ENCODE peak calls at places on chromosomes 7 and 10, in eight cellular contexts. D, M, L, J, Z, Q, R and H are unnamed samples.

GRCh38 chr10:114869500-114869899 is 47.9 kb downstream of the FHIP2A start:
- DNase-seq in J (no peak), D (no peak), R (no peak), Q (no peak), M (peak; percentile 69), Z (no peak), L (no peak), H (no peak)

GRCh38 chr7:85074992-85075391 is 111.9 kb downstream of the SEMA3D start:
- DNase-seq in R (no peak), J (no peak), L (no peak), D (no peak), Q (no peak), Z (no peak), M (no peak), H (no peak)

GRCh38 chr10:36675458-36675880 is 449.9 kb upstream of the ANKRD30A start:
- DNase-seq in Q (no peak), M (peak; percentile 100), R (no peak), Z (no peak), D (no peak), J (no peak), L (no peak), H (no peak)

GRCh38 chr7:1192171-1192676 is 32.2 kb upstream of the ZFAND2A start:
- DNase-seq in D (no peak), L (no peak), Z (no peak), J (peak; percentile 46), M (peak; percentile 76), R (no peak), Q (peak; percentile 40), H (no peak)

GRCh38 chr7:150390206-150390605 is 11.1 kb downstream of the ZNF775 start:
- DNase-seq in J (no peak), M (peak; percentile 71), R (no peak), D (no peak), Z (no peak), Q (no peak), L (no peak), H (no peak)

GRCh38 chr7:20647051-20647450 is 31.6 kb downstream of the ABCB5 start:
- DNase-seq in Q (no peak), J (no peak), D (no peak), L (no peak), M (no peak), R (no peak), Z (no peak), H (no peak)

GRCh38 chr7:13476881-13477444 is 512.5 kb downstream of the ETV1 start:
- DNase-seq in Z (no peak), J (no peak), R (no peak), D (no peak), Q (no peak), L (no peak), M (peak; percentile 22), H (no peak)

GRCh38 chr10:11440250-11441150 is 170.9 kb downstream of the USP6NL start:
- DNase-seq in Q (no peak), J (no peak), Z (no peak), L (no peak), M (no peak), R (no peak), D (no peak), H (no peak)

GRCh38 chr7:127514499-127514898 is 70.9 kb downstream of the GCC1 start:
- DNase-seq in J (no peak), L (no peak), M (peak; percentile 57), D (no peak), Q (peak; percentile 44), Z (no peak), R (no peak), H (no peak)

GRCh38 chr7:27166475-27167169 is 1.3 kb upstream of the HOXA9 start:
- DNase-seq in Q (no peak), Z (no peak), L (no peak), R (no peak), D (no peak), M (peak; percentile 33), J (no peak), H (no peak)

GRCh38 chr10:31069411-31069810 is 37.7 kb upstream of the ZNF438 start:
- DNase-seq in R (no peak), Q (no peak), J (no peak), Z (no peak), L (no peak), D (no peak), M (no peak), H (no peak)

GRCh38 chr10:122498521-122498920 is 37.2 kb downstream of the HTRA1 start:
- DNase-seq in M (no peak), Z (no peak), Q (no peak), R (no peak), L (no peak), J (no peak), D (no peak), H (no peak)

GRCh38 chr10:1620803-1621202 is 116.5 kb downstream of the ADARB2 start:
- DNase-seq in Z (no peak), J (no peak), D (no peak), M (no peak), Q (no peak), L (no peak), R (no peak), H (no peak)

GRCh38 chr7:37208528-37208927 is 240.1 kb downstream of the ELMO1 start:
- DNase-seq in Z (peak; percentile 40), Q (peak; percentile 44), M (peak; percentile 5), J (peak; percentile 43), R (peak; percentile 60), D (peak; percentile 54), L (peak; percentile 5), H (no peak)

GRCh38 chr10:37732685-37733084 is 124.7 kb downstream of the ZNF248 start:
- DNase-seq in R (no peak), J (no peak), Q (no peak), L (no peak), D (no peak), M (peak; percentile 97), Z (no peak), H (no peak)
- H3K9me3 ChIP-seq in R (no peaks in the 10 kb centered on the region), J (no peaks in the 10 kb centered on the region), Q (no peaks in the 10 kb centered on the region), L (peaks cover 20% of the 10 kb centered on the region), D (no peaks in the 10 kb centered on the region), M (no peaks in the 10 kb centered on the region), Z (peaks cover 13% of the 10 kb centered on the region), H (no peaks in the 10 kb centered on the region)

GRCh38 chr10:15489431-15489830 is 118.3 kb upstream of the FAM171A1 start:
- DNase-seq in R (no peak), Q (no peak), Z (no peak), L (no peak), D (no peak), J (no peak), M (no peak), H (no peak)

GRCh38 chr10:15491856-15492255 is 120.8 kb upstream of the FAM171A1 start:
- DNase-seq in Q (no peak), J (no peak), R (no peak), M (no peak), D (no peak), L (no peak), Z (no peak), H (no peak)

DNA sequence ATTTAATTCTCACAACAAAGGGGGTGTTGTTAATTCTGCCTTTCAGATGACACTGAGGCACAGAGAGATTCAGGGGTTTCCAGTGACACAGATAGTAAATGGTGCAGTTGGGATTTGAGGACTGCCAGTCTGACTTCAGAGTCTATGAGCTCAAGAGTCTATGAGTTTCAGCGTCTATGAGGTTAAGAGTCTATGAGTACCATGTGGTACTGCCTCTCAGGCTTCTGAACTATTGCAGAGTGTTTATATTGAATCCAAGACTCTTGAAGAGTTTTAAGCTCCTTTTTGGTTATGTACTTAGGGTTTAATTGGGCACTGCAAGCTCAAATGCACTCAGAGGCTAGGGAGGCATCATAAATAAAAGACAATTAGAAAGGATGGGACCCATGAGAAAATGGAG is 123.8 kb upstream of the FAM171A1 start:
- DNase-seq in R (no peak), J (no peak), D (no peak), Z (no peak), M (no peak), Q (no peak), L (no peak), H (no peak)
- H3K9me3 ChIP-seq in R (no peaks in the 10 kb centered on the region), J (no peaks in the 10 kb centered on the region), D (no peaks in the 10 kb centered on the region), Z (no peaks in the 10 kb centered on the region), M (no peaks in the 10 kb centered on the region), Q (no peaks in the 10 kb centered on the region), L (no peaks in the 10 kb centered on the region), H (peaks cover 7% of the 10 kb centered on the region)

GRCh38 chr7:148328906-148329305 is 261.7 kb upstream of the C7orf33 start:
- DNase-seq in J (no peak), M (no peak), D (no peak), R (no peak), Z (no peak), L (no peak), Q (no peak), H (no peak)
- H3K9me3 ChIP-seq in J (peaks cover 16% of the 10 kb centered on the region), M (peaks cover 4% of the 10 kb centered on the region), D (no peaks in the 10 kb centered on the region), R (no peaks in the 10 kb centered on the region), Z (no peaks in the 10 kb centered on the region), L (peaks cover 5% of the 10 kb centered on the region), Q (no peaks in the 10 kb centered on the region), H (no peaks in the 10 kb centered on the region)

DNA sequence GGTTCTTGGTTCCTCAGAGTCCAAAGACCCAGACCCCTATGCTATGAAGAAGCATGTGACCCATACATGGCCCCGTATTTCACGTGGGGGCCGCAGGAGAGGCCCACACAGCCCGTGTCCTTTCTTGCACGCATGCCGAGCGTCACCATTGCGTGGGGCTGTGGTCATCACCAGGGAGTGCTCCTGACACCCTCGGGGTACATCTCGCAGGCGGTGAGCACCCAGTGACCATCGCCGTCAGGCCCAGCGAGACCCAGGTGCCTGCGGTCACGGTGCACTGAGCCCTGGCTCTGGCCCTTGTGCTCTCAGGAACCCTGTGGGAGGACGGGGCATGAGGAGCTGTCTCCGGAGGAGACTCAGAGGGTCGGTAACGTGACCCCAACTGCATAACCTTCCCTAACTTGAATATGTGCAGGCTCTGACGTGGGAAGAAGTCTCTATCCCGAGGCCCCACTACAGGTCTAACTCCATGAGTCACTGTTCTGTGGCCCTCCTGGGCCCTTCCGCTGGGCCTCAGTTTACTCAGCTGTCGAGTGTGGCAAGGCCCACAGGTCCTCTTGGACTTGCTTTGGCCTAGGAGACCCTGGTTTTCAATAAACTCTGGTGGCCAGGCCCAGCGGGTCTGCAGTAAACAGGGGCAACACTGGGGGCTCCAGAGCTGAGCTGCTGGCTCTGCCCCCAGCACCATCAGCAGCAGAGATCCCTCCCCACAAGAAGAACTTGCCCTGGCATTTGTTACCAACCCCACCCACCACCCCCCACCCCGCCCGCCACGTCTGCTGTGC is 503.9 kb downstream of the PTPRN2 start:
- DNase-seq in M (no peak), J (no peak), Z (peak; percentile 15), D (no peak), L (no peak), R (no peak), Q (no peak), H (no peak)
- H3K9me3 ChIP-seq in M (no peaks in the 10 kb centered on the region), J (no peaks in the 10 kb centered on the region), Z (no peaks in the 10 kb centered on the region), D (no peaks in the 10 kb centered on the region), L (no peaks in the 10 kb centered on the region), R (no peaks in the 10 kb centered on the region), Q (peaks cover 1% of the 10 kb centered on the region), H (peaks cover 4% of the 10 kb centered on the region)